ENCODE peak calls at places on chromosomes 3 and 15, in ten cellular contexts. Z, U, E, Y, Q, F, W, I, B and S are unnamed samples.

GRCh38 chr15:70362911-70363310 is 265.2 kb upstream of the TLE3 start:
- DNase-seq in Z (no peak), U (peak; percentile 24), E (peak; percentile 51), Y (no peak), Q (no peak), F (no peak), W (peak; percentile 24), I (no peak), B (peak; percentile 14), S (peak; percentile 79)

GRCh38 chr3:146544013-146544928 is at the start of gene PLSCR1:
- DNase-seq in Z (peak; percentile 26), U (peak; percentile 98), E (peak; percentile 87), Y (peak; percentile 66), Q (peak; percentile 82), F (peak; percentile 43), W (peak; percentile 90), I (peak; percentile 73), B (peak; percentile 86), S (peak; percentile 96)

GRCh38 chr3:147797095-147797494 is 387.9 kb downstream of the ZIC1 start:
- DNase-seq in Z (no peak), U (no peak), E (no peak), Y (no peak), Q (no peak), F (no peak), W (no peak), I (no peak), B (peak; percentile 84), S (no peak)

GRCh38 chr15:34442891-34443290 is 5.3 kb upstream of the GOLGA8A start:
- DNase-seq in Z (no peak), U (no peak), E (no peak), Y (no peak), Q (no peak), F (no peak), W (no peak), I (no peak), B (no peak), S (no peak)

GRCh38 chr3:124007186-124007585 is 15.3 kb upstream of the ROPN1 start:
- DNase-seq in Z (no peak), U (no peak), E (no peak), Y (no peak), Q (no peak), F (no peak), W (peak; percentile 31), I (no peak), B (no peak), S (no peak)

GRCh38 chr15:75721462-75721922 is 8.8 kb upstream of the CSPG4 start:
- DNase-seq in Z (no peak), U (no peak), E (no peak), Y (no peak), Q (no peak), F (no peak), W (no peak), I (no peak), B (no peak), S (no peak)

GRCh38 chr3:55683666-55684270 is 196.7 kb upstream of the WNT5A start:
- DNase-seq in Z (no peak), U (no peak), E (no peak), Y (no peak), Q (no peak), F (no peak), W (peak; percentile 18), I (no peak), B (no peak), S (no peak)

GRCh38 chr3:139119331-139120025 is 74.8 kb upstream of the PRR23C start:
- DNase-seq in Z (no peak), U (no peak), E (peak; percentile 7), Y (no peak), Q (no peak), F (no peak), W (no peak), I (no peak), B (no peak), S (peak; percentile 79)

GRCh38 chr15:101047301-101047781 is 128.2 kb downstream of the LRRK1 start:
- DNase-seq in Z (no peak), U (no peak), E (peak; percentile 19), Y (no peak), Q (no peak), F (no peak), W (no peak), I (no peak), B (no peak), S (no peak)

GRCh38 chr3:157794771-157795170 is 291.6 kb upstream of the VEPH1 start:
- DNase-seq in Z (no peak), U (peak; percentile 77), E (no peak), Y (no peak), Q (no peak), F (no peak), W (peak; percentile 83), I (no peak), B (no peak), S (no peak)

GRCh38 chr15:58438956-58439355 is 7.2 kb downstream of the LIPC start:
- DNase-seq in Z (no peak), U (peak; percentile 61), E (no peak), Y (peak; percentile 12), Q (peak; percentile 33), F (peak; percentile 50), W (peak; percentile 67), I (peak; percentile 13), B (peak; percentile 54), S (no peak)

GRCh38 chr3:29152379-29152778 is 128.5 kb upstream of the RBMS3 start:
- DNase-seq in Z (no peak), U (peak; percentile 39), E (no peak), Y (no peak), Q (no peak), F (no peak), W (no peak), I (no peak), B (no peak), S (no peak)

GRCh38 chr3:125480656-125481374 is 39.2 kb downstream of the SNX4 start:
- DNase-seq in Z (no peak), U (no peak), E (no peak), Y (no peak), Q (no peak), F (peak; percentile 13), W (peak; percentile 81), I (no peak), B (no peak), S (no peak)

GRCh38 chr15:66515901-66516322 is 10.8 kb downstream of the ZWILCH start:
- DNase-seq in Z (no peak), U (peak; percentile 74), E (no peak), Y (no peak), Q (peak; percentile 31), F (no peak), W (peak; percentile 36), I (no peak), B (peak; percentile 8), S (no peak)